ENCODE peak calls at places on chromosomes 11 and 22, in seven cellular contexts. One of them, this sample, is unnamed.

GRCh38 chr22:35870517-35871275 is 153.0 kb downstream of the APOL5 start:
- DNase-seq in SK-N-SH: no peak
- DNase-seq in PC-9: no peak
- DNase-seq in HCT116: no peak
- DNase-seq in PC-3: no peak
- DNase-seq in GM23338: no peak
- DNase-seq in GM23248: no peak
- DNase-seq in this sample: no peak

GRCh38 chr11:35579557-35580396 is 38.5 kb upstream of the FJX1 start:
- DNase-seq in GM23338: no peak
- DNase-seq in PC-3: peak; percentile 86
- DNase-seq in HCT116: peak; percentile 46
- DNase-seq in SK-N-SH: no peak
- DNase-seq in GM23248: peak; percentile 94
- DNase-seq in PC-9: peak; percentile 76
- DNase-seq in this sample: no peak

GRCh38 chr11:130403967-130404366 is 24.4 kb downstream of the ADAMTS8 start:
- DNase-seq in GM23338: peak; percentile 96
- DNase-seq in PC-3: no peak
- DNase-seq in HCT116: no peak
- DNase-seq in SK-N-SH: no peak
- DNase-seq in GM23248: no peak
- DNase-seq in PC-9: no peak
- DNase-seq in this sample: no peak

GRCh38 chr11:105840391-105840790 is 181.6 kb downstream of the MSANTD4 start:
- DNase-seq in PC-3: no peak
- DNase-seq in HCT116: no peak
- DNase-seq in PC-9: no peak
- DNase-seq in GM23338: no peak
- DNase-seq in SK-N-SH: no peak
- DNase-seq in GM23248: no peak
- DNase-seq in this sample: no peak

GRCh38 chr11:495537-495931 is 11.5 kb downstream of the RNH1 start:
- DNase-seq in GM23338: no peak
- DNase-seq in GM23248: no peak
- DNase-seq in HCT116: no peak
- DNase-seq in SK-N-SH: no peak
- DNase-seq in PC-9: no peak
- DNase-seq in PC-3: no peak
- DNase-seq in this sample: no peak

GRCh38 chr11:4851033-4851432 is 2.0 kb upstream of the OR51S1 start:
- DNase-seq in GM23338: no peak
- DNase-seq in HCT116: no peak
- DNase-seq in SK-N-SH: no peak
- DNase-seq in GM23248: no peak
- DNase-seq in PC-3: no peak
- DNase-seq in PC-9: no peak
- DNase-seq in this sample: no peak

GRCh38 chr22:43883012-43883661 is 8.7 kb downstream of the PNPLA5 start:
- DNase-seq in GM23248: peak; percentile 81
- DNase-seq in GM23338: peak; percentile 96
- DNase-seq in SK-N-SH: peak; percentile 74
- DNase-seq in PC-9: peak; percentile 81
- DNase-seq in PC-3: peak; percentile 80
- DNase-seq in HCT116: peak; percentile 81
- DNase-seq in this sample: peak; percentile 89

GRCh38 chr11:110808291-110808690 is 96.1 kb upstream of the ARHGAP20 start:
- DNase-seq in GM23338: no peak
- DNase-seq in PC-3: no peak
- DNase-seq in PC-9: no peak
- DNase-seq in SK-N-SH: no peak
- DNase-seq in HCT116: no peak
- DNase-seq in GM23248: no peak
- DNase-seq in this sample: no peak

GRCh38 chr11:65078151-65078550 is 5.7 kb downstream of the CDCA5 start:
- DNase-seq in PC-9: peak; percentile 35
- DNase-seq in PC-3: peak; percentile 69
- DNase-seq in HCT116: peak; percentile 29
- DNase-seq in GM23338: peak; percentile 80
- DNase-seq in SK-N-SH: peak; percentile 68
- DNase-seq in GM23248: peak; percentile 46
- DNase-seq in this sample: peak; percentile 83

GRCh38 chr22:45969414-45969799 is 7.6 kb downstream of the WNT7B start:
- DNase-seq in PC-9: peak; percentile 78
- DNase-seq in PC-3: peak; percentile 58
- DNase-seq in GM23248: no peak
- DNase-seq in GM23338: peak; percentile 50
- DNase-seq in SK-N-SH: peak; percentile 57
- DNase-seq in HCT116: no peak
- DNase-seq in this sample: no peak

GRCh38 chr11:26234451-26234850 is 97.5 kb upstream of the ANO3 start:
- DNase-seq in HCT116: no peak
- DNase-seq in GM23248: peak; percentile 44
- DNase-seq in PC-3: peak; percentile 89
- DNase-seq in GM23338: no peak
- DNase-seq in PC-9: no peak
- DNase-seq in SK-N-SH: no peak
- DNase-seq in this sample: no peak

GRCh38 chr22:34324763-34325162 is 404.5 kb upstream of the LARGE1 start:
- DNase-seq in SK-N-SH: no peak
- DNase-seq in GM23248: no peak
- DNase-seq in PC-9: no peak
- DNase-seq in PC-3: no peak
- DNase-seq in HCT116: no peak
- DNase-seq in GM23338: no peak
- DNase-seq in this sample: no peak

GRCh38 chr22:34334893-34335292 is 414.6 kb upstream of the LARGE1 start:
- DNase-seq in GM23248: no peak
- DNase-seq in PC-9: no peak
- DNase-seq in HCT116: no peak
- DNase-seq in PC-3: no peak
- DNase-seq in GM23338: peak; percentile 51
- DNase-seq in SK-N-SH: no peak
- DNase-seq in this sample: no peak

GRCh38 chr22:34333285-34333684 is 413.0 kb upstream of the LARGE1 start:
- DNase-seq in PC-9: no peak
- DNase-seq in GM23338: peak; percentile 16
- DNase-seq in GM23248: no peak
- DNase-seq in PC-3: no peak
- DNase-seq in HCT116: no peak
- DNase-seq in SK-N-SH: no peak
- DNase-seq in this sample: peak; percentile 43

GRCh38 chr22:34330432-34330831 is 410.2 kb upstream of the LARGE1 start:
- DNase-seq in PC-3: no peak
- DNase-seq in PC-9: no peak
- DNase-seq in GM23338: no peak
- DNase-seq in SK-N-SH: no peak
- DNase-seq in GM23248: no peak
- DNase-seq in HCT116: no peak
- DNase-seq in this sample: no peak
- H3K9me2 ChIP-seq in PC-3: no peaks in the 10 kb centered on the region
- H3K9me2 ChIP-seq in PC-9: peaks cover 3% of the 10 kb centered on the region
- H3K9me2 ChIP-seq in GM23338: no peaks in the 10 kb centered on the region
- H3K9me2 ChIP-seq in SK-N-SH: no peaks in the 10 kb centered on the region
- H3K9me2 ChIP-seq in GM23248: no peaks in the 10 kb centered on the region
- H3K9me2 ChIP-seq in HCT116: no peaks in the 10 kb centered on the region
- H3K9me2 ChIP-seq in this sample: no peaks in the 10 kb centered on the region

GRCh38 chr22:29308791-29309262 is 2.4 kb downstream of the GAS2L1 start:
- DNase-seq in PC-9: no peak
- DNase-seq in PC-3: peak; percentile 76
- DNase-seq in GM23248: peak; percentile 76
- DNase-seq in SK-N-SH: peak; percentile 39
- DNase-seq in HCT116: no peak
- DNase-seq in GM23338: peak; percentile 42
- DNase-seq in this sample: no peak
- H3K9me2 ChIP-seq in PC-9: no peaks in the 10 kb centered on the region
- H3K9me2 ChIP-seq in PC-3: no peaks in the 10 kb centered on the region
- H3K9me2 ChIP-seq in GM23248: no peaks in the 10 kb centered on the region
- H3K9me2 ChIP-seq in SK-N-SH: no peaks in the 10 kb centered on the region
- H3K9me2 ChIP-seq in HCT116: no peaks in the 10 kb centered on the region
- H3K9me2 ChIP-seq in GM23338: no peaks in the 10 kb centered on the region
- H3K9me2 ChIP-seq in this sample: no peaks in the 10 kb centered on the region

GRCh38 chr22:27605390-27605789 is 196.2 kb downstream of the MN1 start:
- DNase-seq in PC-9: no peak
- DNase-seq in GM23248: no peak
- DNase-seq in PC-3: no peak
- DNase-seq in HCT116: no peak
- DNase-seq in GM23338: no peak
- DNase-seq in SK-N-SH: no peak
- DNase-seq in this sample: no peak

GRCh38 chr22:27610863-27611786 is 190.4 kb downstream of the MN1 start:
- DNase-seq in GM23248: no peak
- DNase-seq in GM23338: no peak
- DNase-seq in SK-N-SH: no peak
- DNase-seq in HCT116: no peak
- DNase-seq in PC-9: no peak
- DNase-seq in PC-3: no peak
- DNase-seq in this sample: no peak

GRCh38 chr22:27613099-27614089 is 188.2 kb downstream of the MN1 start:
- DNase-seq in PC-3: no peak
- DNase-seq in GM23338: no peak
- DNase-seq in PC-9: no peak
- DNase-seq in GM23248: peak; percentile 13
- DNase-seq in SK-N-SH: no peak
- DNase-seq in HCT116: no peak
- DNase-seq in this sample: no peak

GRCh38 chr22:27612075-27612474 is 189.5 kb downstream of the MN1 start:
- DNase-seq in PC-9: no peak
- DNase-seq in GM23338: no peak
- DNase-seq in PC-3: no peak
- DNase-seq in GM23248: no peak
- DNase-seq in SK-N-SH: peak; percentile 45
- DNase-seq in HCT116: no peak
- DNase-seq in this sample: no peak

DNA sequence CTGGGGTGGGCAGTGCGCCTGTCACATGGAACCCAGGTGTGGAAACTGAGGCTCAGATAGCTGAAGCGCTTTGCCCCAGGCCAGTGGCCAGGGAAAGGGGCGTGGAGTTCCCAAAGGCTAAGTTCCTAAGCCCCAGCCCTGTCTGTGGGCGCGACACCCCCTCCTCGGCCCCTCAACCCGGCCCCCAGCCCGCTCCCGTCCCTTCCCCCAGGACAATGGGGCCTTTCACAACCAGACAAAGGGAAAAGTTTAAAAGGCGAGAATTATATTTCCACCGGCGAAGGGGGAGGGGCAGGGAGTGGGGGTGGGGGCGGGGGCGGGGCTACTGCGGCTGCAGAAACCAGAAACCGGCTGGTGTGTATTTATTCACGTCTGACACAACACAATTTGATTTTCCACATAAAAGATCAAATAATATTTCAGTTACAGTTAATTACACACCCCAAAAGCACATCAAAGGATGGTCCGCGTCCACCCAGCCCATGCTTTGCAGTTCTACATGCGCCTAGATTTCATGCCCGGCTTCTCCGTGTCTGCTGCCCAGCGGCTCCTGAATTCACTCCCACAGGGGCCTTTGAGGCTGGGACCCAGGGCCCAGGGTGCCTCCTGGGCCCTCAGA is 192.0 kb downstream of the MN1 start:
- DNase-seq in PC-3: no peak
- DNase-seq in GM23248: no peak
- DNase-seq in GM23338: no peak
- DNase-seq in PC-9: no peak
- DNase-seq in SK-N-SH: no peak
- DNase-seq in HCT116: no peak
- DNase-seq in this sample: no peak
- H3K9me2 ChIP-seq in PC-3: no peaks in the 10 kb centered on the region
- H3K9me2 ChIP-seq in GM23248: no peaks in the 10 kb centered on the region
- H3K9me2 ChIP-seq in GM23338: no peaks in the 10 kb centered on the region
- H3K9me2 ChIP-seq in PC-9: no peaks in the 10 kb centered on the region
- H3K9me2 ChIP-seq in SK-N-SH: no peaks in the 10 kb centered on the region
- H3K9me2 ChIP-seq in HCT116: no peaks in the 10 kb centered on the region
- H3K9me2 ChIP-seq in this sample: no peaks in the 10 kb centered on the region

DNA sequence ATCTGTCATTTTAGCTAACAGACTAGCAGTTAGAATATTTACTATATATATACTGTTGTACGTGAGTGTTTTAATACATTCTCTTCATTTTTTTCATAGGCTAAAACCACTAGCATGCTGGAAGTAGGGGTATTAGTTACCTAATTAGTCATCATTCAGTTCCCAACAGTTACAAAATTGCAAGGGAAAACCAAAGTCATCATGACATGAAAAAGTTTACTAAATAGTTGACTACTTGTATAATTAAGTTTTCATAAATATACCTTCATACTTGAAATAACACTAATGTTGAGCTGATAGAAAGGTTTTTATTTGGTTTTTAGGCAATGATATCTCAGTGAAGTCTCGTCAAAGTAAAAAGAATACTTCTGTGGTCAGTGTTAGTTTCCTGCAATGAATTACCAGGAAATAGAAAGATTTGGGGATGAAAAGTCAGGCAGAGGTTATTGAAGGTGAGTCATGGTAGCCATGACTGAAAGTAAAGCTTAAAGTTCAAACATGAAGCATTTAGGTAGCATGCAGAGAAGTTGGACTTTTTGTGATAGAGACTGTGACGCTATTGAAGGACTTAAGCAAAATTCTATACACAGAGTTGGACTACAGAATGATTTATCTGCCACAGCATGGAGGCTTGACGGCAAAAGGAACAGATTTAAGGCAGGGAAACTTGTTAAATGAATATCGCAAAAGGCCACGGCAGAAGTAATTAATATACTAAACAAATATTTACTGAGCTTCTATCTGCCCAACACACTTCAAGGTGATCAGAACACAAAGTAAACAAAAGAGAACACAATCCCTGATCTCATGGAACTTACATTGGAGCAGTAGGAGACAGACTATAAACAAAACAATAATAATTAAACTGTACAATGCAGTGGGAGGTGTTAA is 828.1 kb upstream of the FAT3 start:
- DNase-seq in GM23338: no peak
- DNase-seq in PC-3: peak; percentile 93
- DNase-seq in PC-9: peak; percentile 93
- DNase-seq in GM23248: no peak
- DNase-seq in SK-N-SH: no peak
- DNase-seq in HCT116: no peak
- DNase-seq in this sample: no peak
- H3K9me2 ChIP-seq in GM23338: no peaks in the 10 kb centered on the region
- H3K9me2 ChIP-seq in PC-3: no peaks in the 10 kb centered on the region
- H3K9me2 ChIP-seq in PC-9: peaks cover 3% of the 10 kb centered on the region
- H3K9me2 ChIP-seq in GM23248: no peaks in the 10 kb centered on the region
- H3K9me2 ChIP-seq in SK-N-SH: no peaks in the 10 kb centered on the region
- H3K9me2 ChIP-seq in HCT116: no peaks in the 10 kb centered on the region
- H3K9me2 ChIP-seq in this sample: no peaks in the 10 kb centered on the region

DNA sequence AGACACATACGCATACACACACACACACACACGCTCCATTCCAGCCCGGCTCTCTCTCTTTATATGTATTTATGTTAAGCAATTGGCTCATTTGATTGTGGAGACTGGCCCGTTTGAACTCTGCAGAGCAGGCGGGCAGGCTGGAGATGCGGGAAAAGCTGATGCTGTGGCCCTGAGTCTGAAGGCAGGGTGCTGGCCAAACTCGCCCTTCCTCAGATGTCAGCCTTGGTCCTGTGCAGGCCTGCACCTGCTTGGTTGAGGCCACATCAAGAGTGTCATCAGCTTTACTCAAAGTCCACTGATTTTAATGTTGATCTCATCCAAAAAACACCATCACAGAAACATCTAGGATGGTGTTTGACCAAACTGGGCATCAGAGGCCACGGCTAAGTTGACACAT is 569.3 kb downstream of the TBC1D22A start:
- DNase-seq in HCT116: no peak
- DNase-seq in PC-9: no peak
- DNase-seq in PC-3: no peak
- DNase-seq in GM23338: no peak
- DNase-seq in GM23248: no peak
- DNase-seq in SK-N-SH: no peak
- DNase-seq in this sample: no peak
- H3K9me2 ChIP-seq in HCT116: no peaks in the 10 kb centered on the region
- H3K9me2 ChIP-seq in PC-9: no peaks in the 10 kb centered on the region
- H3K9me2 ChIP-seq in PC-3: no peaks in the 10 kb centered on the region
- H3K9me2 ChIP-seq in GM23338: no peaks in the 10 kb centered on the region
- H3K9me2 ChIP-seq in GM23248: no peaks in the 10 kb centered on the region
- H3K9me2 ChIP-seq in SK-N-SH: no peaks in the 10 kb centered on the region
- H3K9me2 ChIP-seq in this sample: no peaks in the 10 kb centered on the region